ENCODE peak calls at places on chromosomes 12 and 14, in six cellular contexts. One of them, this sample, is unnamed.

GRCh38 chr12:121005346-121005815 is 10.9 kb downstream of the C12orf43 start:
- DNase-seq in activated CD4-positive, alpha-beta memory T cell treated with anti-CD3 and anti-CD28 coated beads, Interleukin-2, amount 10 ng/mL, durations not matched to agents 7 days and 5 days: peak
- DNase-seq in SHP77: no peak
- DNase-seq in HEK293T: peak
- DNase-seq in fibroblast of the aortic adventitia: peak
- DNase-seq in CD8-positive, alpha-beta T cell: no peak
- DNase-seq in this sample: no peak

GRCh38 chr12:103930787-103931536 is 752 bp downstream of the HSP90B1 start:
- DNase-seq in activated CD4-positive, alpha-beta memory T cell treated with anti-CD3 and anti-CD28 coated beads, Interleukin-2, amount 10 ng/mL, durations not matched to agents 7 days and 5 days: peak
- DNase-seq in SHP77: peak
- DNase-seq in HEK293T: peak
- DNase-seq in fibroblast of the aortic adventitia: peak
- DNase-seq in CD8-positive, alpha-beta T cell: no peak
- DNase-seq in this sample: no peak

GRCh38 chr12:21677622-21678277 is 20.1 kb upstream of the LDHB start:
- DNase-seq in activated CD4-positive, alpha-beta memory T cell treated with anti-CD3 and anti-CD28 coated beads, Interleukin-2, amount 10 ng/mL, durations not matched to agents 7 days and 5 days: no peak
- DNase-seq in SHP77: no peak
- DNase-seq in HEK293T: no peak
- DNase-seq in fibroblast of the aortic adventitia: peak
- DNase-seq in CD8-positive, alpha-beta T cell: peak
- DNase-seq in this sample: no peak

GRCh38 chr14:70032016-70032415 is 152.8 kb downstream of the SMOC1 start:
- DNase-seq in activated CD4-positive, alpha-beta memory T cell treated with anti-CD3 and anti-CD28 coated beads, Interleukin-2, amount 10 ng/mL, durations not matched to agents 7 days and 5 days: no peak
- DNase-seq in SHP77: no peak
- DNase-seq in HEK293T: no peak
- DNase-seq in fibroblast of the aortic adventitia: no peak
- DNase-seq in CD8-positive, alpha-beta T cell: no peak
- DNase-seq in this sample: no peak

GRCh38 chr12:94059394-94060368 is 88.7 kb upstream of the PLXNC1 start:
- DNase-seq in activated CD4-positive, alpha-beta memory T cell treated with anti-CD3 and anti-CD28 coated beads, Interleukin-2, amount 10 ng/mL, durations not matched to agents 7 days and 5 days: no peak
- DNase-seq in SHP77: no peak
- DNase-seq in HEK293T: no peak
- DNase-seq in fibroblast of the aortic adventitia: no peak
- DNase-seq in CD8-positive, alpha-beta T cell: no peak
- DNase-seq in this sample: no peak

GRCh38 chr12:47984331-47984801 is 19.9 kb downstream of the COL2A1 start:
- DNase-seq in activated CD4-positive, alpha-beta memory T cell treated with anti-CD3 and anti-CD28 coated beads, Interleukin-2, amount 10 ng/mL, durations not matched to agents 7 days and 5 days: no peak
- DNase-seq in SHP77: no peak
- DNase-seq in HEK293T: no peak
- DNase-seq in fibroblast of the aortic adventitia: no peak
- DNase-seq in CD8-positive, alpha-beta T cell: no peak
- DNase-seq in this sample: no peak

GRCh38 chr12:28497889-28498411 is 307.7 kb downstream of the CCDC91 start:
- DNase-seq in activated CD4-positive, alpha-beta memory T cell treated with anti-CD3 and anti-CD28 coated beads, Interleukin-2, amount 10 ng/mL, durations not matched to agents 7 days and 5 days: no peak
- DNase-seq in SHP77: no peak
- DNase-seq in HEK293T: no peak
- DNase-seq in fibroblast of the aortic adventitia: peak
- DNase-seq in CD8-positive, alpha-beta T cell: no peak
- DNase-seq in this sample: no peak

GRCh38 chr14:53840444-53840843 is 116.2 kb downstream of the BMP4 start:
- DNase-seq in activated CD4-positive, alpha-beta memory T cell treated with anti-CD3 and anti-CD28 coated beads, Interleukin-2, amount 10 ng/mL, durations not matched to agents 7 days and 5 days: no peak
- DNase-seq in SHP77: no peak
- DNase-seq in HEK293T: no peak
- DNase-seq in fibroblast of the aortic adventitia: no peak
- DNase-seq in CD8-positive, alpha-beta T cell: no peak
- DNase-seq in this sample: no peak

GRCh38 chr14:92880851-92881250 is 42.1 kb upstream of the CHGA start:
- DNase-seq in activated CD4-positive, alpha-beta memory T cell treated with anti-CD3 and anti-CD28 coated beads, Interleukin-2, amount 10 ng/mL, durations not matched to agents 7 days and 5 days: no peak
- DNase-seq in SHP77: peak
- DNase-seq in HEK293T: no peak
- DNase-seq in fibroblast of the aortic adventitia: peak
- DNase-seq in CD8-positive, alpha-beta T cell: no peak
- DNase-seq in this sample: peak

GRCh38 chr12:57845478-57846284 is 848 bp downstream of the CTDSP2 start:
- DNase-seq in activated CD4-positive, alpha-beta memory T cell treated with anti-CD3 and anti-CD28 coated beads, Interleukin-2, amount 10 ng/mL, durations not matched to agents 7 days and 5 days: peak
- DNase-seq in SHP77: no peak
- DNase-seq in HEK293T: peak
- DNase-seq in fibroblast of the aortic adventitia: peak
- DNase-seq in CD8-positive, alpha-beta T cell: peak
- DNase-seq in this sample: no peak

GRCh38 chr14:68549057-68549421 is 243.8 kb downstream of the ZFP36L1 start:
- DNase-seq in activated CD4-positive, alpha-beta memory T cell treated with anti-CD3 and anti-CD28 coated beads, Interleukin-2, amount 10 ng/mL, durations not matched to agents 7 days and 5 days: no peak
- DNase-seq in SHP77: no peak
- DNase-seq in HEK293T: no peak
- DNase-seq in fibroblast of the aortic adventitia: peak
- DNase-seq in CD8-positive, alpha-beta T cell: no peak
- DNase-seq in this sample: no peak

GRCh38 chr14:94027566-94028449 is 1.7 kb downstream of the OTUB2 start:
- DNase-seq in activated CD4-positive, alpha-beta memory T cell treated with anti-CD3 and anti-CD28 coated beads, Interleukin-2, amount 10 ng/mL, durations not matched to agents 7 days and 5 days: no peak
- DNase-seq in SHP77: no peak
- DNase-seq in HEK293T: no peak
- DNase-seq in fibroblast of the aortic adventitia: no peak
- DNase-seq in CD8-positive, alpha-beta T cell: no peak
- DNase-seq in this sample: no peak

GRCh38 chr12:59780605-59781135 is 184.8 kb downstream of the SLC16A7 start:
- DNase-seq in activated CD4-positive, alpha-beta memory T cell treated with anti-CD3 and anti-CD28 coated beads, Interleukin-2, amount 10 ng/mL, durations not matched to agents 7 days and 5 days: no peak
- DNase-seq in SHP77: no peak
- DNase-seq in HEK293T: no peak
- DNase-seq in fibroblast of the aortic adventitia: peak
- DNase-seq in CD8-positive, alpha-beta T cell: no peak
- DNase-seq in this sample: no peak

GRCh38 chr12:78101181-78101876 is 270.6 kb downstream of the NAV3 start:
- DNase-seq in activated CD4-positive, alpha-beta memory T cell treated with anti-CD3 and anti-CD28 coated beads, Interleukin-2, amount 10 ng/mL, durations not matched to agents 7 days and 5 days: no peak
- DNase-seq in SHP77: no peak
- DNase-seq in HEK293T: peak
- DNase-seq in fibroblast of the aortic adventitia: no peak
- DNase-seq in CD8-positive, alpha-beta T cell: no peak
- DNase-seq in this sample: no peak